ENCODE peak calls at places on chromosomes 7 and 10, in ten cellular contexts. L is heart right ventricle, V is tibial nerve, P is fibroblast of mammary gland, T is colonic mucosa, C is transverse colon, M is cardiac muscle cell, I is body of pancreas, A is fibroblast of lung, Y is cardiac fibroblast. Z is an unnamed sample.
A peak's percentile ranks its signal among the peaks of the same experiment; 100 is the strongest.

GRCh38 chr10:3532644-3533043 is 252.4 kb downstream of the KLF6 start:
- DNase-seq in I (no peak), A (peak; percentile 53), V (no peak), M (peak; percentile 17), Y (no peak), L (no peak), T (no peak), P (no peak), C (no peak), Z (no peak)

GRCh38 chr10:44382981-44383748 is 1.7 kb downstream of the CXCL12 start:
- DNase-seq in L (no peak), P (no peak), I (peak; percentile 1), V (no peak), Y (no peak), M (no peak), C (no peak), T (peak; percentile 16), A (no peak), Z (no peak)

GRCh38 chr7:79548616-79549206 is 95.2 kb upstream of the MAGI2 start:
- DNase-seq in M (peak; percentile 7), V (no peak), A (no peak), C (no peak), Y (peak; percentile 19), P (peak; percentile 28), T (no peak), L (no peak), I (no peak), Z (no peak)

GRCh38 chr10:29737209-29737565 is 102.4 kb upstream of the SVIL start:
- DNase-seq in P (no peak), I (no peak), M (no peak), A (no peak), V (no peak), L (no peak), T (no peak), Y (no peak), C (no peak), Z (no peak)

GRCh38 chr10:88216976-88217375 is 353.6 kb downstream of the PTEN start:
- DNase-seq in L (no peak), T (peak; percentile 47), V (no peak), P (no peak), Y (no peak), I (no peak), A (no peak), M (no peak), C (peak; percentile 49), Z (no peak)

GRCh38 chr7:12951397-12951801 is 264.0 kb downstream of the ARL4A start:
- DNase-seq in I (no peak), A (peak; percentile 90), T (no peak), V (no peak), C (no peak), Y (peak; percentile 76), P (peak; percentile 90), M (peak; percentile 54), L (no peak), Z (no peak)

GRCh38 chr10:129968937-129969527 is 5.0 kb upstream of the EBF3 start:
- DNase-seq in Y (peak; percentile 71), A (no peak), L (peak; percentile 71), I (peak; percentile 45), V (peak; percentile 75), C (no peak), T (peak; percentile 44), P (peak; percentile 52), M (peak; percentile 78), Z (no peak)

GRCh38 chr10:63429280-63429679 is 36.5 kb downstream of the JMJD1C start:
- DNase-seq in A (peak; percentile 76), M (peak; percentile 63), C (no peak), I (no peak), T (no peak), V (no peak), L (no peak), P (peak; percentile 91), Y (peak; percentile 80), Z (no peak)

GRCh38 chr7:37921340-37921805 is 933 bp downstream of the EPDR1 start:
- DNase-seq in Y (peak; percentile 36), P (peak; percentile 43), T (peak; percentile 38), C (peak; percentile 45), A (peak; percentile 56), I (peak; percentile 62), V (peak; percentile 40), L (no peak), M (peak; percentile 48), Z (peak; percentile 39)

GRCh38 chr10:49776851-49777250 is 14.7 kb upstream of the OGDHL start:
- DNase-seq in L (no peak), Y (no peak), M (no peak), V (no peak), I (no peak), P (no peak), T (no peak), A (no peak), C (no peak), Z (no peak)

DNA sequence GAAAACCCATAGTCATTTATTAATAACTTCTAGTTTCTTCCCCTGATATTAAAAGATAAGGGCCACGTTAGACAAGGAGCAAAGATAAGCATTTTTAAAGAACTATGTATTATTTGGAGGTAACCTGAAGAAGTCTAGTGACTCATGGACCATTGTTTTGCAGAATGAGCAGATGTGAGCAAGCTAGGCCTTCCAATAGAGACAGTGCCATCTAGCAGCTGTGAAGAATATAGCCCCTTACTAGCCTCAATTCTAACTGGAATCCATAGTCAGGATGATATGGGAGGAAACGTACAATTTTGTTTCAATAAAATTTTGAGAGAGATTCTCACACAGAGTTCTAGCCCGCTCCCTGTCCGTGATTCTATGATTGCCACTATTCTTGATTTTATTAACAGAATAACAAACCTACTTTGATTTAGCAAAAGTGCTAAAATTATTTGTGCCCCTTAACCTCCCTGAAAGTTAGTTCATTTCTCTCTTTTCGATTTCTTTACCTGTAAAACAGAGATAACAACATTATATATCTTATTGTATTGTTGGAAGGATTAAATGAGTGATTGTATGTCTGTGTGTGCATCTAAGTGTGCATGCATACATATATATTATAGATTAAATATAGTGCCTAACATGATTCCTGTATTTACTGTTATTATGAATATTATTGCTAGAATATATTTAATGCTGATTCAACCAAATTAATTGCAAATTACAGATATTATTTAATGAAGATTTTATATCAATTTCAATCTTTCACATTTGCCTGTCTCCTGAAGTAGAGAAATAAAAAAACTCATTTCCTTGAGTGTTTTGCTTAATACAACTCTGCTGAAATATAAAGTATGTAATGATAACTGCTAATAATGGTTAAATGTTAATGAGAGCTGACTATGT is 22.7 kb downstream of the FAM237B start:
- DNase-seq in V (no peak), P (peak; percentile 85), T (no peak), Y (peak; percentile 86), A (peak; percentile 74), C (no peak), L (no peak), M (peak; percentile 84), I (peak; percentile 8), Z (peak; percentile 38)
- TF ChIP-seq CTCF in V (peak; percentile 39), P (peak; percentile 95), T (peak; percentile 29), Y (peak; percentile 83), A (peak; percentile 88), C (peak; percentile 36), L (peak; percentile 57), M (peak; percentile 85), I (no peak), Z (peak; percentile 55)

DNA sequence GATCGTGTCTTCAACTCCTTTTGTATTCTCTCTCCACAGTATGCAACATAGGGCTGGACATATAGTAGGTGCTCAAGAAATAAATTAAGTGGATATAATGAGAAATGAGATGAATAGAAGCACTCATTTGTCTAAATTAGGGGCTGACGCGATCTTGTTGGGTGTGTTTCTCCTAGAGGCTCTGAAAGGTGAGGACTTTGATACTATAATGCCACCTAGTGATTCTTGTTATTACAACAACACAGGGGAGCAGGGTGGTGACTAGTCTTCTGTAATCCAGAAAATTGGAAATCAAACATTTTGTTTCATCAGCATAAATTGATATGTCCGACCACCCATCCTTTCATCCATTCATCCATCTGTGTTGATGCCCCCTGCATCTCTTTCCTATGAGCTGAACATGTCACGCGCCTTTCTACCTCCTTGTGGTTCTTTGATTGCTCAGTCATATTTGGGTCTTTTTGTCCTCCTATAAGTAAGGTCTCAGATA is 3.4 kb upstream of the CFAP58 start:
- DNase-seq in M (peak; percentile 83), Y (peak; percentile 87), A (peak; percentile 69), L (no peak), T (peak; percentile 31), C (no peak), V (no peak), I (peak; percentile 47), P (peak; percentile 84), Z (peak; percentile 50)
- TF ChIP-seq CTCF in M (peak; percentile 62), Y (peak; percentile 43), A (peak; percentile 58), L (peak; percentile 85), T (peak; percentile 48), C (peak; percentile 55), V (peak; percentile 59), I (peak; percentile 44), P (peak; percentile 66), Z (peak; percentile 31)

DNA sequence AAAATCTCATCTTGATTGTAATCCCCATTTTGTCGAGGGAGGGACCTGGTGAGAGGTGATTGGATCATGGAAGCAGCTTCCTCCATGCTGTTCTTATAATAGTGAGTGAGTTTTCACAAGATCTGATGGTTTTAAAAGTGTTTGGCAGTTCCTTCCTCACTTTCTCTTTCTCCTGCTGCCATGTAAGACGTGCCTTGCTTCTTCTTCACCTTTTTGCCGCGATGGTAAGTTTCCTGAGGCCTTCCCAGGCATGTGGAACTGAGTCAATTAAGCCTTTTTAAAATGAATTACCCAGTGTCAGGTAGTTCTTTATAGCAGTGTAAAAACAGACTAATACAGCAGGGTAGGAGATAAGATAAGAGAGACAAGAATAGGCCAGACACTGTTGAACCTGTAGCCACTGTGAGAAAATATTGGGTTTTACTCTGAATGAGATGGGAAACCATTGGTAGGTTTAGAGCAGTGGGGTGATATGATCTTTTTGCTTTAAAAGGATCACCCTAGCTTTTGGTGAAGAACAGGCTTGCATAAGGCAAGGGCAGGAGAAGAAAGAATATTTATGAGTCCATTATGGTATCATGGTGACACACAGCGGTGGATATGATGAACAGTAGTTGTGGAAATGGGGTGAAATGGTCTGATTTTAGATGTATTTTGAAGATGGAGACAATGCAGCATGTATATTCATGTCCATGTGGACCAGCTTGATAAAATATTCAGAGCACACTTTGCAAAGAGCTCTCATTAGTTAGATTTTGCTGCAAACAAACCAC is 11.5 kb downstream of the OR6B1 start:
- DNase-seq in T (no peak), Y (peak; percentile 26), L (no peak), I (no peak), A (no peak), M (no peak), V (no peak), P (peak; percentile 39), C (no peak), Z (no peak)
- TF ChIP-seq CTCF in T (no peak), Y (no peak), L (no peak), I (no peak), A (peak; percentile 13), M (no peak), V (no peak), P (no peak), C (no peak), Z (no peak)

DNA sequence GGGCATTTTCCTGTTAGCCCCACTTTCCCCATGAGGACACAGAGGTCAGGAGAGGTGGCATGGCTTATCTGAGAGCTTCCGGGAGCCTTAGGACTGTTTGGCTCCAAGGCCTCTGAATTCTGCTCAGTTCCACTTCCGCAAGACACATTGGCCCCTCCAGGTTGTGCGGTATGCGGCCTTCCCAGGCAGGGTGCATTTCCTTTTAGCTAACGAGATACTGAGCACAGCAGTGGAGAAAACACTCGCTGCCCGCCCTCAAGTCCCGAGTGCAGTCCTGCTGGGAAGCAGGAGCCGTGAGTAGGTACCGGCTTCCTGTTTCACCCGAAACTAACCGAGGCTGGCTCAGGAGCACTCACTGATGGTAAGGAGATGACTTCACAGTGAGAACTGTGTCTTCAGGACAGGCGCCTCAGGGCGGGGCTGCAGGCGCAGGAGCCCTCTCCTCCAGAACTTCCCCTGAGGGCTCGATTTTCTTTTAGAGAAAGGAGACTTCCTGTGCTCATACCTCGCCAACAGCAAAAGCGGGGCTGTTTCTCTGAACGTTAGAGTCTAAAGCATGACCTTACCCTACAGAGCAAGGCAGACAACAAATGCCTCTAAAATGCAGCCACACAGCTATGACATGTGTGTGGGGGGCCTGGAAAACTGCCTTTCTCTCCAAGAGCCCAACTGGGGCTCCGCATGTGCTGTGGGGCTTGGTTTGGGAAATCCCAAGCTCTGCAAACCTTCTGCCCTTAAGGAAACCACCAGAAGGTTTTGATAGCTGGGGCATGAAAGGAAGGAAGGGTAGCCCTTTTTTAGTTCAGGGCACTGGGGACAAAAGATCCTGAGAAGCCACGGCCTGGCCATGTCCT is 25.9 kb downstream of the RGS10 start:
- DNase-seq in T (no peak), L (no peak), A (no peak), M (peak; percentile 25), P (no peak), I (peak; percentile 31), C (peak; percentile 49), V (no peak), Y (peak; percentile 29), Z (peak; percentile 82)
- TF ChIP-seq CTCF in T (no peak), L (no peak), A (no peak), M (no peak), P (no peak), I (no peak), C (no peak), V (no peak), Y (no peak), Z (peak; percentile 9)